ENCODE peak calls at places on chromosomes 16 and 17, in ten cellular contexts. W is breast epithelium, E is dorsolateral prefrontal cortex, I is heart left ventricle, D is lower leg skin, L is mammary epithelial cell, K is heart right ventricle, Y is body of pancreas, S is sigmoid colon, R is MM.1S. C is an unnamed sample.

GRCh38 chr17:32912218-32912897 is 15.6 kb upstream of the TMEM98 start:
- DNase-seq in L (no peak), E (no peak), I (peak; percentile 49), Y (peak; percentile 86), R (no peak), K (peak; percentile 51), D (peak; percentile 41), W (peak; percentile 71), S (peak; percentile 83), C (no peak)

GRCh38 chr17:38509772-38510423 is 81.6 kb downstream of the ARHGAP23 start:
- DNase-seq in L (no peak), I (no peak), E (no peak), R (no peak), K (no peak), D (no peak), Y (no peak), S (no peak), W (no peak), C (no peak)

GRCh38 chr17:9729735-9730420 is 61.5 kb downstream of the DHRS7C start:
- DNase-seq in S (no peak), D (no peak), K (no peak), E (no peak), L (peak; percentile 53), I (no peak), R (no peak), Y (no peak), W (no peak), C (no peak)

GRCh38 chr16:11836653-11837244 is 14.6 kb downstream of the RSL1D1 start:
- DNase-seq in D (no peak), L (no peak), I (no peak), W (no peak), E (no peak), S (no peak), Y (no peak), K (no peak), R (no peak), C (no peak)

GRCh38 chr17:77471984-77472836 is 331.4 kb downstream of the SEC14L1 start:
- DNase-seq in E (no peak), I (no peak), Y (no peak), K (peak; percentile 63), S (peak; percentile 87), L (peak; percentile 76), R (peak; percentile 27), W (no peak), D (no peak), C (no peak)

GRCh38 chr17:45371414-45372324 is 54.8 kb upstream of the MAP3K14 start:
- DNase-seq in I (peak; percentile 90), D (peak; percentile 75), R (no peak), E (peak; percentile 67), S (peak; percentile 90), W (peak; percentile 88), Y (peak; percentile 80), K (peak; percentile 73), L (peak; percentile 96), C (no peak)

GRCh38 chr16:51713502-51713901 is 562.4 kb upstream of the SALL1 start:
- DNase-seq in L (no peak), I (no peak), D (no peak), S (no peak), E (no peak), R (no peak), Y (no peak), W (no peak), K (no peak), C (no peak)

GRCh38 chr17:81977211-81978091 is at the start of gene ASPSCR1:
- DNase-seq in D (peak; percentile 80), K (peak; percentile 90), Y (peak; percentile 92), W (peak; percentile 87), I (peak; percentile 93), R (peak; percentile 88), S (peak; percentile 96), L (peak; percentile 84), E (peak; percentile 85), C (peak; percentile 58)

GRCh38 chr16:3501783-3502400 is 1.1 kb downstream of the CLUAP1 start:
- DNase-seq in R (no peak), D (no peak), K (no peak), L (no peak), I (no peak), Y (no peak), W (peak; percentile 10), S (peak; percentile 32), E (no peak), C (no peak)

GRCh38 chr17:82164853-82165252 is 47.8 kb downstream of the CCDC57 start:
- DNase-seq in I (no peak), D (no peak), K (no peak), R (no peak), S (no peak), E (no peak), L (no peak), W (no peak), Y (no peak), C (no peak)

GRCh38 chr16:81548901-81549546 is 104.4 kb downstream of the CMIP start:
- DNase-seq in Y (peak; percentile 48), L (no peak), E (no peak), S (no peak), W (no peak), D (no peak), R (no peak), I (no peak), K (no peak), C (no peak)

GRCh38 chr17:7144203-7144602 is 29.6 kb upstream of the ASGR2 start:
- DNase-seq in S (no peak), K (no peak), L (no peak), I (no peak), E (no peak), W (no peak), Y (no peak), R (no peak), D (no peak), C (no peak)

GRCh38 chr16:23595246-23595950 is 718 bp downstream of the NDUFAB1 start:
- DNase-seq in L (no peak), W (no peak), S (no peak), D (peak; percentile 19), R (no peak), E (no peak), Y (no peak), K (no peak), I (no peak), C (no peak)

GRCh38 chr16:47413041-47413440 is 47.8 kb downstream of the ITFG1 start:
- DNase-seq in I (no peak), E (no peak), L (no peak), S (no peak), Y (no peak), W (no peak), R (no peak), K (no peak), D (no peak), C (no peak)

GRCh38 chr17:18033442-18034099 is 5.4 kb downstream of the ATPAF2 start:
- DNase-seq in R (peak; percentile 87), E (no peak), Y (peak; percentile 57), S (no peak), D (peak; percentile 68), K (peak; percentile 79), I (no peak), W (no peak), L (peak; percentile 74), C (peak; percentile 74)

GRCh38 chr16:87931504-87931903 is 4.8 kb downstream of the CA5A start:
- DNase-seq in I (no peak), K (no peak), L (no peak), S (no peak), D (no peak), E (no peak), Y (no peak), R (no peak), W (no peak), C (no peak)

DNA sequence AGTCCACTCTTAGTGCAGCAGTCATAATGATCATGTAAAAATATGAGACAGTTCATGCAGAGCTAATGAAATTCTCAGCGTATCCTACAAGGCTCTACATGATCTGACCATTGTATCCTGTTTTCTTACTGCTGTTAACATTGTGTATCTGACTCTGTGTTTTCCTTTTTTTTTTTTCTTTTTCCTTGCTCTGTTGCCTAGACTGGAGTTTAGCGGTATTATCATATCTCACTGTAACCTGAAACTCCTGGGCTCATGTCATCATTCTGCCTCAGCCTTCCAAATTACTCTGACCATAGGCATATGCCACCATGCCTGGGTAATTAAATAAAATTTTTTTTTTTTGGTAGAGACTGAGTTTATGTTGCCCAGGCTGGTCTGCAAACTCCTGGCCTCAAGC is 12.1 kb downstream of the DUS2 start:
- DNase-seq in L (no peak), K (no peak), W (no peak), S (no peak), D (no peak), I (no peak), Y (no peak), E (no peak), R (no peak), C (no peak)
- H3K4me3 ChIP-seq in L (no peak overlapping the region), K (no peak overlapping the region), W (no peak overlapping the region), S (no peak overlapping the region), D (no peak overlapping the region), I (no peak overlapping the region), Y (no peak overlapping the region), E (no peak overlapping the region), R (no peak overlapping the region), C (no peak overlapping the region)

GRCh38 chr17:2929881-2930533 is 133.4 kb downstream of the OR1D5 start:
- DNase-seq in Y (peak; percentile 68), L (peak; percentile 24), R (no peak), E (no peak), D (no peak), K (peak; percentile 40), S (no peak), I (no peak), W (no peak), C (no peak)
- TF ChIP-seq CTCF in Y (peak; percentile 63), L (peak; percentile 76), R (peak; percentile 79), E (peak; percentile 47), D (peak; percentile 8), K (peak; percentile 70), S (peak; percentile 36), I (peak; percentile 70), W (no peak), C (peak; percentile 80)

DNA sequence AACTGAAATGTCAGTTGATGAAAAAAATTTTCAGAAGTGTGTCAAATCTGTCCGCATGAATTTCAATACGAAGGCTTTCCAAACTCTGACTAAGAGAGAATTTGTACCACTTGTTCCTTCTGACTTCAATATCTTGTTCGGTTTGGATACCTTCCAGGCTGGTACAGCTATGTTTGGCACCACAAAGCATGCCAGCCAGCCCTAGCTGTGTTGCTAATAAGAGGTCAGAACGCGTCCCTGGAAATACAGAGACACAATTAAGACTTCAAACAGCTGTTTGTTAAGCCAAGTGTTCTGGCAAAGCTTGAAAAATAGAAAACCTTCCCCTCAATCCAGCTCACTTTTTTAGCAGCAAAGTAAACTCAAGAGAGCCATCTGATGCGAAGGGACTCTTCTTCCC is 35.2 kb downstream of the GRB2 start:
- DNase-seq in E (peak; percentile 26), S (peak; percentile 78), I (peak; percentile 64), R (no peak), Y (peak; percentile 22), D (no peak), W (no peak), K (peak; percentile 36), L (peak; percentile 46), C (no peak)
- H3K4me3 ChIP-seq in E (peak overlapping the region; percentile 15), S (no peak overlapping the region), I (no peak overlapping the region), R (no peak overlapping the region), Y (no peak overlapping the region), D (no peak overlapping the region), W (no peak overlapping the region), K (no peak overlapping the region), L (no peak overlapping the region), C (no peak overlapping the region)

DNA sequence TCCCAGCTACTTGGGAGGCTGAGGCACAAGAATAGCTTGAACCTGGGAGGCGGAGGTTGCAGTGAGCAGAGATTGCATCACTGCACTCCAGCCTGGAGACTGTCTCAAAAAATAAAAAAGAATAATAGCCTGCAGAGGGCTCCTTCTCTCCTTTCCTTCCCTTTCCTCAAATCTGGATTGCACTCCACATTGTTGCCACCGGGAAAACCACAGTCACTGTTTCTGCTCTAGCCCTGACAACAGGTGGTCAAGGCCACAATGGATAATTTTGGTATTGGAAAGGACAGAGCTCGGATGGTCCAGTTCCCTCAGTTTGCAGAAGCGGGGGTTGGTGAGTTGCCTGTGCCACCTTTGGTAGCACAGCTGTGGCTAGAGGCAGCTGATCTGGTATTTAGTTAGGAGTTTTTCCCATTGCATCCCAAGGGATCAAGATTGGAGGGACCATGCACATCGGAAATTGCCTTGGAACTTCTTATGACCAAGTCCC is 44.7 kb upstream of the PRSS54 start:
- DNase-seq in Y (no peak), W (no peak), E (no peak), D (no peak), L (peak; percentile 40), K (peak; percentile 43), I (peak; percentile 39), R (no peak), S (no peak), C (no peak)
- TF ChIP-seq CTCF in Y (peak; percentile 13), W (no peak), E (peak; percentile 25), D (no peak), L (peak; percentile 23), K (peak; percentile 42), I (peak; percentile 44), R (peak; percentile 19), S (no peak), C (no peak)

C was measured in GM12864.